ENCODE peak calls at places on chromosome 13, in eight cellular contexts. C is hepatocyte, B is psoas muscle, O is breast epithelium, H is A673, T is body of pancreas, D is heart left ventricle, R is uterus. V is an unnamed sample.

GRCh38 chr13:80133631-80134083 is 207.3 kb downstream of the SPRY2 start:
- DNase-seq in H (no peak), C (no peak), O (no peak), T (no peak), D (no peak), R (no peak), B (no peak), V (no peak)

GRCh38 chr13:62209539-62209938 is 793.9 kb upstream of the PCDH20 start:
- DNase-seq in D (no peak), B (no peak), O (no peak), H (no peak), C (no peak), R (no peak), T (no peak), V (no peak)

GRCh38 chr13:40994581-40995230 is 24.4 kb downstream of the ELF1 start:
- DNase-seq in B (no peak), R (no peak), O (no peak), C (no peak), H (no peak), T (no peak), D (no peak), V (no peak)

GRCh38 chr13:112722433-112723250 is 32.8 kb downstream of the ATP11A start:
- DNase-seq in R (peak; percentile 67), B (no peak), T (peak; percentile 83), H (no peak), O (no peak), C (peak; percentile 87), D (peak; percentile 66), V (no peak)

GRCh38 chr13:75803175-75803611 is 167.1 kb downstream of the LMO7 start:
- DNase-seq in T (peak; percentile 47), R (no peak), D (no peak), H (no peak), B (no peak), C (no peak), O (no peak), V (no peak)

GRCh38 chr13:71912524-71912923 is 45.5 kb upstream of the DACH1 start:
- DNase-seq in B (no peak), O (no peak), H (no peak), R (no peak), T (no peak), D (no peak), C (no peak), V (no peak)

GRCh38 chr13:37681295-37682032 is 82.9 kb upstream of the POSTN start:
- DNase-seq in R (no peak), O (no peak), D (no peak), B (no peak), C (no peak), H (no peak), T (no peak), V (no peak)

GRCh38 chr13:26989261-26990007 is 182.2 kb downstream of the USP12 start:
- DNase-seq in C (no peak), O (no peak), D (no peak), T (no peak), H (no peak), B (no peak), R (no peak), V (no peak)

GRCh38 chr13:45341799-45342584 is 1.0 kb upstream of the TPT1 start:
- DNase-seq in D (no peak), B (peak; percentile 74), T (peak; percentile 55), H (peak; percentile 53), O (peak; percentile 71), C (no peak), R (peak; percentile 47), V (peak; percentile 58)

GRCh38 chr13:114054269-114054668 is 78.2 kb downstream of the RASA3 start:
- DNase-seq in O (no peak), D (no peak), H (peak; percentile 30), R (no peak), C (no peak), B (no peak), T (no peak), V (no peak)

GRCh38 chr13:62357887-62358645 is 942.4 kb upstream of the PCDH20 start:
- DNase-seq in C (peak; percentile 60), B (no peak), O (no peak), T (peak; percentile 52), H (peak; percentile 77), D (no peak), R (no peak), V (no peak)

GRCh38 chr13:106503272-106503671 is 32.2 kb downstream of the EFNB2 start:
- DNase-seq in C (no peak), R (no peak), T (no peak), H (no peak), B (no peak), D (no peak), O (no peak), V (no peak)

GRCh38 chr13:26964278-26965057 is 203.9 kb upstream of the GPR12 start:
- DNase-seq in O (no peak), H (peak; percentile 52), T (peak; percentile 63), C (no peak), R (no peak), D (peak; percentile 29), B (no peak), V (no peak)

GRCh38 chr13:21522130-21522529 is 63.0 kb upstream of the ZDHHC20 start:
- DNase-seq in C (no peak), B (no peak), T (no peak), D (no peak), H (no peak), O (no peak), R (no peak), V (no peak)

GRCh38 chr13:54029720-54030119 is 1001.1 kb downstream of the OLFM4 start:
- DNase-seq in H (peak; percentile 15), R (no peak), D (no peak), C (no peak), B (no peak), T (no peak), O (no peak), V (no peak)

GRCh38 chr13:66665991-66666390 is 564.1 kb downstream of the PCDH9 start:
- DNase-seq in T (peak; percentile 12), H (no peak), B (peak; percentile 47), R (no peak), C (peak; percentile 67), D (no peak), O (peak; percentile 65), V (no peak)

GRCh38 chr13:77975358-77976042 is 56.9 kb upstream of the EDNRB start:
- DNase-seq in H (no peak), R (no peak), O (no peak), D (no peak), B (no peak), T (no peak), C (no peak), V (no peak)

GRCh38 chr13:77980592-77980991 is 62.0 kb upstream of the EDNRB start:
- DNase-seq in T (no peak), O (no peak), R (no peak), H (peak; percentile 25), C (peak; percentile 54), D (no peak), B (no peak), V (no peak)

GRCh38 chr13:77981191-77981925 is 62.7 kb upstream of the EDNRB start:
- DNase-seq in D (no peak), C (no peak), B (no peak), R (no peak), T (no peak), H (no peak), O (no peak), V (no peak)

GRCh38 chr13:77979721-77980377 is 61.2 kb upstream of the EDNRB start:
- DNase-seq in R (no peak), T (no peak), H (no peak), O (no peak), B (no peak), D (no peak), C (no peak), V (no peak)
- H3K27ac ChIP-seq in R (no peak overlapping the region), T (no peak overlapping the region), H (no peak overlapping the region), O (no peak overlapping the region), B (no peak overlapping the region), D (no peak overlapping the region), C (no peak overlapping the region), V (no peak overlapping the region)

GRCh38 chr13:111302045-111302722 is 18.3 kb upstream of the TEX29 start:
- DNase-seq in T (no peak), O (no peak), B (no peak), D (no peak), C (no peak), R (no peak), H (no peak), V (no peak)

GRCh38 chr13:111303559-111303958 is 16.9 kb upstream of the TEX29 start:
- DNase-seq in C (no peak), H (no peak), O (no peak), B (no peak), D (no peak), T (no peak), R (no peak), V (no peak)

GRCh38 chr13:111304041-111304544 is 16.3 kb upstream of the TEX29 start:
- DNase-seq in B (no peak), T (no peak), O (no peak), H (no peak), D (no peak), R (no peak), C (no peak), V (no peak)

GRCh38 chr13:111304603-111305289 is 15.7 kb upstream of the TEX29 start:
- DNase-seq in T (no peak), B (no peak), H (no peak), R (no peak), O (no peak), C (no peak), D (no peak), V (no peak)
- H3K36me3 ChIP-seq in T (no peaks in the 10 kb centered on the region), B (peaks cover 77% of the 10 kb centered on the region), H (peaks cover 14% of the 10 kb centered on the region), R (no peaks in the 10 kb centered on the region), O (peaks cover 11% of the 10 kb centered on the region), C (no peaks in the 10 kb centered on the region), D (peaks cover 80% of the 10 kb centered on the region), V (peaks cover 65% of the 10 kb centered on the region)

GRCh38 chr13:97653741-97654140 is 219.8 kb downstream of the RAP2A start:
- DNase-seq in C (peak; percentile 35), H (peak; percentile 37), D (no peak), O (peak; percentile 35), T (no peak), B (no peak), R (no peak), V (no peak)

GRCh38 chr13:97660488-97661086 is 226.6 kb downstream of the RAP2A start:
- DNase-seq in D (peak; percentile 15), B (no peak), R (no peak), O (no peak), C (no peak), H (no peak), T (no peak), V (no peak)

GRCh38 chr13:97658556-97658955 is 224.6 kb downstream of the RAP2A start:
- DNase-seq in D (no peak), B (no peak), H (peak; percentile 86), R (no peak), T (no peak), C (no peak), O (no peak), V (no peak)

DNA sequence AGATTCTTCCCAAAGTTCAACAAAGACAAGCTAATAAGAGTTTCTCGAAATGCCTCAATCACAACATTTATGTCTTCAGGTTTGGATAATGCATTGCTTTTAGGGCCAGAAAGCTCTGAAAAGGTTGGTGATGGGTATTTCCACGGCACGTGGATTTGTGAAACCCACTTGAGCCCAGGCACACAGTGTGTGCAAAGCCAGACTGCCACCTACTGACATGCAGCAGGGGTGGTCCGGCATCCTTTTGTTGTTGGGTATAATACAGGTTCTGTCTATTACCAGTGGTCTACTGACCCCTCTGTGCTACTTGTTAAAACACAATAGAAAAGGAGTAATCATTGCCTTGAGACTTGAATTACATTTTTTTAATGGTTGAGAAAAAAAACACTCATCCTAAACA is 225.6 kb downstream of the RAP2A start:
- DNase-seq in B (no peak), R (no peak), C (peak; percentile 43), H (peak; percentile 31), D (peak; percentile 11), T (peak; percentile 9), O (no peak), V (no peak)
- TF ChIP-seq CTCF in B (peak; percentile 56), R (no peak), C (peak; percentile 60), H (peak; percentile 58), D (peak; percentile 24), T (no peak), O (no peak), V (no peak)

GRCh38 chr13:23466144-23467002 is 32.9 kb upstream of the SACS start:
- DNase-seq in B (peak; percentile 84), O (peak; percentile 37), D (peak; percentile 75), H (peak; percentile 80), T (peak; percentile 68), R (peak; percentile 72), C (peak; percentile 83), V (peak; percentile 11)
- H3K27ac ChIP-seq in B (peak overlapping the region; percentile 87), O (peak overlapping the region; percentile 60), D (peak overlapping the region; percentile 90), H (no peak overlapping the region), T (no peak overlapping the region), R (peak overlapping the region; percentile 88), C (peak overlapping the region; percentile 68), V (peak overlapping the region; percentile 76)